ENCODE peak calls at places on chromosomes 13 and 19, in eight cellular contexts. P, L, F, W, N, V, B and U are unnamed samples.

GRCh38 chr13:99398071-99398470 is 90.9 kb upstream of the GPR183 start:
- DNase-seq in P (no peak), L (no peak), F (peak), W (no peak), N (no peak), V (no peak), B (no peak), U (no peak)

GRCh38 chr19:5093953-5094718 is 125.2 kb downstream of the KDM4B start:
- DNase-seq in P (no peak), L (no peak), F (no peak), W (no peak), N (no peak), V (no peak), B (no peak), U (no peak)

GRCh38 chr19:2061936-2062729 is 11.1 kb upstream of the MKNK2 start:
- DNase-seq in P (peak), L (no peak), F (no peak), W (no peak), N (no peak), V (no peak), B (no peak), U (no peak)

GRCh38 chr19:41591951-41592562 is 16.1 kb downstream of the CEACAM21 start:
- DNase-seq in P (no peak), L (no peak), F (no peak), W (no peak), N (no peak), V (no peak), B (no peak), U (no peak)

GRCh38 chr19:41330476-41330875 is 20.5 kb downstream of the CCDC97 start:
- DNase-seq in P (no peak), L (no peak), F (no peak), W (no peak), N (no peak), V (no peak), B (no peak), U (no peak)

GRCh38 chr19:43957891-43958290 is 6.9 kb downstream of the ZNF221 start:
- DNase-seq in P (no peak), L (no peak), F (no peak), W (no peak), N (no peak), V (no peak), B (no peak), U (no peak)

GRCh38 chr13:66689037-66689619 is 541.0 kb downstream of the PCDH9 start:
- DNase-seq in P (no peak), L (no peak), F (no peak), W (no peak), N (no peak), V (no peak), B (no peak), U (no peak)

GRCh38 chr19:23436318-23436717 is 41.0 kb upstream of the ZNF91 start:
- DNase-seq in P (no peak), L (no peak), F (no peak), W (no peak), N (no peak), V (no peak), B (peak), U (no peak)

GRCh38 chr13:107427531-107427930 is 787.8 kb downstream of the LIG4 start:
- DNase-seq in P (no peak), L (no peak), F (no peak), W (no peak), N (no peak), V (no peak), B (no peak), U (no peak)

GRCh38 chr13:114101325-114101821 is 31.1 kb downstream of the RASA3 start:
- DNase-seq in P (peak), L (peak), F (peak), W (peak), N (no peak), V (no peak), B (no peak), U (no peak)

GRCh38 chr19:17346109-17346671 is 8.8 kb downstream of the GTPBP3 start:
- DNase-seq in P (peak), L (peak), F (peak), W (peak), N (peak), V (peak), B (peak), U (peak)

GRCh38 chr19:55109527-55110291 is 7.7 kb downstream of the PPP1R12C start:
- DNase-seq in P (no peak), L (no peak), F (no peak), W (no peak), N (no peak), V (no peak), B (peak), U (no peak)

GRCh38 chr13:32545083-32545482 is 6.5 kb upstream of the N4BP2L2 start:
- DNase-seq in P (no peak), L (no peak), F (no peak), W (no peak), N (no peak), V (no peak), B (no peak), U (no peak)

GRCh38 chr19:17755977-17756670 is 4.8 kb downstream of the FCHO1 start:
- DNase-seq in P (no peak), L (no peak), F (no peak), W (no peak), N (no peak), V (peak), B (peak), U (no peak)

GRCh38 chr13:39410089-39410901 is 192.7 kb downstream of the LHFPL6 start:
- DNase-seq in P (peak), L (no peak), F (no peak), W (no peak), N (peak), V (no peak), B (no peak), U (no peak)

GRCh38 chr13:92589955-92590354 is 636.7 kb upstream of the GPC6 start:
- DNase-seq in P (no peak), L (no peak), F (no peak), W (no peak), N (no peak), V (no peak), B (no peak), U (no peak)

GRCh38 chr13:21079761-21080730 is 18.7 kb upstream of the LATS2 start:
- DNase-seq in P (no peak), L (no peak), F (peak), W (no peak), N (peak), V (no peak), B (no peak), U (peak)

DNA sequence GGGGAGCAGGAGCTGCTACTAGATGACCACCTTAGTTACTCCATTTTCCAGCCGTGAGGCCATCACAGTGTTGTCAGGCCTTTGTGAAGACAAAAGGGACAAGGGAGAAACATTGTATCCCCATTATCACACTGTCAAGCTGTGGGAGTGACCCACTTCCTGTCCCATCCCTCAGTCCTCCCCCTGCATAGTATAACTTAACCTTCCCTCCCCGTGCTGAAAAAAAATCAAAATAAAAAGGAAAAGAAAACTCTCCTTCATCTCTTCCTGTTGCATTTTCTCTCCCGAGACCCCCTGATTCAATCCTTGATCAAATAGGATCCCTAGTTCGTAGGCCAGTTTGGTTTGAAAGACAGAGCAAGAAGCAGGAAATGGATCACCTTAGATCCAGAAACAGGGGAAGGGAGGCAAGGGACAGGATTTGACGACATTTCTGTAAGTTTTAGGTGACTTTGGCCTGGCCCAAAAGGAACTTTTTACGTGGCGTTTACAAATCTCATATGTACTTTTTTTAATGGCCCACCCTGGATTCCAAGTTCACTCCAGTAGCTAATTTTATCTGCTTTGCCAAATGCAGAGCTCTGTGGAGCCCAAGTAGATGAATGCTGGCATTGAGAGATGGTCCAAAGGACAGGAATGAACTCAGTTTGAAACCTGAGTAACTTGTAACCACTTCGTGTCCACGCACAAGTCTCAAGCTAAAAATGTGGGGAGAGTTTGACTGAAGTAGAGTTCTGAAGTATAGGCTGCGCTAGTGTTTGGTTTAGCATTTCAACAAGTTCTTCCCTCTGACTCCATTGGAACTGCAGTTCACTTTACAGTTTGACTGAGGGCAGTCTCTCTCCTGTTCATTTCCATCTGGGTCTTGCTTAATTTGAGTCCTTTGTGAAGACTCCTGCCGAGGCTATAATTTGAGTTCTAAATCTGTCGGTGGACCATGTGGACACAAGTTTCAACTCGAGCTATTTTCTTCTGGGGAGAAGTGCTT is 16.6 kb upstream of the GATAD2A start:
- DNase-seq in P (no peak), L (no peak), F (no peak), W (no peak), N (no peak), V (no peak), B (no peak), U (no peak)
- H3K4me3 ChIP-seq in P (no peak), L (peak), F (no peak), W (no peak), N (no peak), V (peak), B (no peak), U (no peak)

GRCh38 chr13:25848822-25849740 is 202.7 kb downstream of the SHISA2 start:
- DNase-seq in P (no peak), L (no peak), F (no peak), W (no peak), N (no peak), V (no peak), B (no peak), U (no peak)

GRCh38 chr13:25846227-25846984 is 205.4 kb downstream of the SHISA2 start:
- DNase-seq in P (no peak), L (no peak), F (no peak), W (no peak), N (peak), V (no peak), B (no peak), U (no peak)

GRCh38 chr13:25844559-25845434 is 207.0 kb downstream of the SHISA2 start:
- DNase-seq in P (no peak), L (no peak), F (no peak), W (no peak), N (no peak), V (no peak), B (no peak), U (no peak)

GRCh38 chr13:25847635-25848616 is 203.9 kb downstream of the SHISA2 start:
- DNase-seq in P (no peak), L (no peak), F (no peak), W (peak), N (no peak), V (no peak), B (peak), U (no peak)

GRCh38 chr13:25847145-25847544 is 204.7 kb downstream of the SHISA2 start:
- DNase-seq in P (no peak), L (no peak), F (no peak), W (no peak), N (no peak), V (no peak), B (no peak), U (no peak)
- H3K4me3 ChIP-seq in P (no peak), L (no peak), F (no peak), W (no peak), N (no peak), V (peak), B (no peak), U (no peak)

DNA sequence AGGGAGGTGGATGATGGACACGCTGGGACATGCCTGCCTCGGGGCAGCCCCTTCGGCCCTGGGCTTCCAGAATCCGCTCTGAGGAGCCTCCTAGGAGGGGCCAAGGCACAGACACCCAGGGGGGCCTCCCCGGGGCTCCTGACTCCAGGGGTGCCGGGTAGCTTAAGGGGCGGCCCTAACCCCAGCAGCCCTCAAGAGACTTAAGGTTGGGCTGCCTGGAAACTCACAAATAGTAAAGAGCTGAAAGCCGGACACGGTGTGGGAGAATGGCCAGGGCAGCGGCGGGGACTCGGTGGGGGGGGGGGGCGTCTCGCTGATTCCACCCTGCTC is 7.7 kb downstream of the ARID3A start:
- DNase-seq in P (no peak), L (no peak), F (no peak), W (no peak), N (no peak), V (no peak), B (no peak), U (no peak)
- H3K4me3 ChIP-seq in P (no peak), L (peak), F (no peak), W (peak), N (no peak), V (no peak), B (no peak), U (no peak)

GRCh38 chr19:46387713-46388130 is 25.6 kb downstream of the CCDC8 start:
- DNase-seq in P (no peak), L (no peak), F (no peak), W (peak), N (no peak), V (no peak), B (no peak), U (no peak)
- H3K4me3 ChIP-seq in P (no peak), L (no peak), F (no peak), W (no peak), N (no peak), V (no peak), B (no peak), U (no peak)

GRCh38 chr13:97279913-97280312 is 57.8 kb downstream of the MBNL2 start:
- DNase-seq in P (no peak), L (no peak), F (no peak), W (no peak), N (no peak), V (no peak), B (no peak), U (no peak)

GRCh38 chr13:97281028-97281427 is 58.9 kb downstream of the MBNL2 start:
- DNase-seq in P (no peak), L (no peak), F (no peak), W (no peak), N (no peak), V (no peak), B (no peak), U (no peak)

GRCh38 chr13:97278395-97279078 is 56.4 kb downstream of the MBNL2 start:
- DNase-seq in P (no peak), L (no peak), F (no peak), W (no peak), N (peak), V (no peak), B (no peak), U (no peak)

GRCh38 chr13:97279079-97279411 is 56.9 kb downstream of the MBNL2 start:
- DNase-seq in P (no peak), L (no peak), F (no peak), W (no peak), N (no peak), V (no peak), B (no peak), U (no peak)

DNA sequence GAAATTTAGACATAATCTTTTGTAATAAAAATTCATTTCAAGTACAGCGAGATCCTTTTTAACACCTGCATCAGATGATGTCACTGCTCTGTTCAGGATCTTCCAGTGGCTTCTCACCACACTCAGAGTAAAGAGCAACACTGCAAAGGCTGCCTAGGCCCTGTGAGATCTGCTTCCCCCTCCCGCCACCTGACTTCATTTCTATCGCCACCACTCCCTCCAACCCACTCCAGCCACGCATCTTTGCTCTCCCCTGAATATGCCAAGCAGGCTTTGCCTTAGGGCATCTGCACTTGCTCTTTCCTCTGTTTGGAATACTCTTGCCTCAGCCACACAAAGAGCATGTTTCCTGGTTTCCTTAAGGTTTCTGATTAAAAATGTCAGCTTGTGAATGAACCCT is 58.3 kb downstream of the MBNL2 start:
- DNase-seq in P (no peak), L (no peak), F (no peak), W (no peak), N (no peak), V (no peak), B (no peak), U (no peak)
- H3K4me3 ChIP-seq in P (no peak), L (no peak), F (no peak), W (no peak), N (no peak), V (no peak), B (no peak), U (no peak)

DNA sequence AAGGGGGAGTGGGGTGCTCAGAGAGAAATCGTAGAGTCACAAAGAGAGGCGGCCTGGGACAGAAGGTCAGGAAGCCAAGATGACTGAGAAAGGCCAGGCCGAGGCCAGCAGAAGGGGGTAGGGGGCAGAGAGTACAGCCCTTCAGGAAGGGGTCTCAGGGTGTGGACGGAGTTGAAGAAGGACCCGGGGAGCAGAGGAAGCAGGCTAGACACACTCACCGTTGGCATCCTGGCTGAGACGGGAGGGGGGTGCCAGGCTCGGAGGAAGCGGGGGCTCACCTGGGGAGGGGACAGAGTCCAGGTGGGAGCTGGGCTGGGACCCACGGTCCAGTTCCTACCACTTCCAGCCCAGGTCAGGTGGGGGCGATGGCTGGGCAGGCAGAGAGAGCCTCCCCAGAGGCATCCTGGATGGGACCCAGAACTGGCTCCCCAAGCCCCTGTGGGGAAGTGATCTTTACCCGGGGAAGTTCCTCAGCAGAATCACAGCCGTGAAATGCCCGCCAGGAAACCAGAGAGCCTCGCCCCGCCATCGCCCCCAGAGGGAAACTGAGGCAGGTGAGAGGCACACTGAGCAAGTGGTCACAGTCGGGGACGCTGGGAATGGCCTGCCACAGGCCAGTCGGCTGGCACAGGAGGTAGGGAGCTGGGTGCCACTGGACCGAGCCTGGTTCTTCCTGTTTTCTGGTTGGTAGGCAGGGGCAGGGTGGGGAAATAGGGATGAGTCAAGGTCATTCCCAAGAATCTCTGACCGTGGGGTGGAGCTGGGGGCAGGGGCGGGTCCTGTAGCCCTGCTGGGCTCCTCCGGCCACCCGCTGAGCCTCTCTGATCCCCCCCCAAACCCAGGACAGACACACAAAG is 1.3 kb downstream of the MATK start:
- DNase-seq in P (no peak), L (no peak), F (no peak), W (no peak), N (no peak), V (no peak), B (peak), U (no peak)
- H3K4me3 ChIP-seq in P (no peak), L (no peak), F (no peak), W (peak), N (no peak), V (peak), B (peak), U (no peak)

GRCh38 chr13:44306401-44307192 is 67.0 kb upstream of the SERP2 start:
- DNase-seq in P (peak), L (peak), F (peak), W (no peak), N (peak), V (no peak), B (peak), U (peak)
- H3K4me3 ChIP-seq in P (no peak), L (no peak), F (no peak), W (peak), N (peak), V (no peak), B (peak), U (peak)